ENCODE peak calls at places on chromosomes 12 and 14, in ten cellular contexts. One of them, this sample, is unnamed.

GRCh38 chr14:24145700-24146621 is at the start of gene PSME2:
- DNase-seq in psoas muscle: no peak
- DNase-seq in uterus: no peak
- DNase-seq in pancreas: no peak
- DNase-seq in left ventricle myocardium inferior: no peak
- DNase-seq in lower lobe of right lung: no peak
- DNase-seq in stomach: no peak
- DNase-seq in colonic mucosa: no peak
- DNase-seq in transverse colon: no peak
- DNase-seq in AG04450: peak
- DNase-seq in this sample: no peak

GRCh38 chr12:89829434-89829975 is 120.9 kb upstream of the ATP2B1 start:
- DNase-seq in transverse colon: no peak
- DNase-seq in left ventricle myocardium inferior: no peak
- DNase-seq in stomach: no peak
- DNase-seq in lower lobe of right lung: no peak
- DNase-seq in pancreas: no peak
- DNase-seq in colonic mucosa: no peak
- DNase-seq in uterus: no peak
- DNase-seq in psoas muscle: no peak
- DNase-seq in AG04450: no peak
- DNase-seq in this sample: no peak

GRCh38 chr12:76669981-76670380 is 93.9 kb upstream of the ZDHHC17 start:
- DNase-seq in stomach: no peak
- DNase-seq in pancreas: no peak
- DNase-seq in transverse colon: no peak
- DNase-seq in lower lobe of right lung: no peak
- DNase-seq in colonic mucosa: no peak
- DNase-seq in left ventricle myocardium inferior: no peak
- DNase-seq in AG04450: no peak
- DNase-seq in uterus: no peak
- DNase-seq in psoas muscle: no peak
- DNase-seq in this sample: no peak

GRCh38 chr14:68840454-68840853 is 47.6 kb upstream of the ZFP36L1 start:
- DNase-seq in left ventricle myocardium inferior: no peak
- DNase-seq in pancreas: no peak
- DNase-seq in colonic mucosa: no peak
- DNase-seq in AG04450: no peak
- DNase-seq in transverse colon: no peak
- DNase-seq in uterus: no peak
- DNase-seq in stomach: no peak
- DNase-seq in lower lobe of right lung: no peak
- DNase-seq in psoas muscle: no peak
- DNase-seq in this sample: no peak

GRCh38 chr14:76977793-76978730 is 50.4 kb downstream of the IRF2BPL start:
- DNase-seq in left ventricle myocardium inferior: peak
- DNase-seq in AG04450: peak
- DNase-seq in colonic mucosa: no peak
- DNase-seq in psoas muscle: peak
- DNase-seq in lower lobe of right lung: peak
- DNase-seq in stomach: peak
- DNase-seq in transverse colon: peak
- DNase-seq in pancreas: no peak
- DNase-seq in uterus: peak
- DNase-seq in this sample: peak

GRCh38 chr14:60003991-60004390 is 84.0 kb downstream of the LRRC9 start:
- DNase-seq in psoas muscle: no peak
- DNase-seq in pancreas: no peak
- DNase-seq in left ventricle myocardium inferior: no peak
- DNase-seq in AG04450: no peak
- DNase-seq in transverse colon: no peak
- DNase-seq in colonic mucosa: no peak
- DNase-seq in uterus: no peak
- DNase-seq in stomach: no peak
- DNase-seq in lower lobe of right lung: no peak
- DNase-seq in this sample: no peak

GRCh38 chr12:2323538-2324261 is 270.9 kb downstream of the CACNA1C start:
- DNase-seq in pancreas: no peak
- DNase-seq in psoas muscle: no peak
- DNase-seq in transverse colon: no peak
- DNase-seq in uterus: no peak
- DNase-seq in lower lobe of right lung: no peak
- DNase-seq in AG04450: no peak
- DNase-seq in colonic mucosa: no peak
- DNase-seq in stomach: no peak
- DNase-seq in left ventricle myocardium inferior: no peak
- DNase-seq in this sample: no peak

GRCh38 chr14:78401866-78402265 is 231.7 kb downstream of the NRXN3 start:
- DNase-seq in left ventricle myocardium inferior: no peak
- DNase-seq in colonic mucosa: no peak
- DNase-seq in lower lobe of right lung: no peak
- DNase-seq in psoas muscle: no peak
- DNase-seq in AG04450: no peak
- DNase-seq in uterus: no peak
- DNase-seq in stomach: no peak
- DNase-seq in pancreas: no peak
- DNase-seq in transverse colon: no peak
- DNase-seq in this sample: no peak

GRCh38 chr12:33988888-33989287 is 33.4 kb upstream of the ALG10 start:
- DNase-seq in lower lobe of right lung: no peak
- DNase-seq in AG04450: no peak
- DNase-seq in transverse colon: no peak
- DNase-seq in colonic mucosa: no peak
- DNase-seq in psoas muscle: no peak
- DNase-seq in uterus: no peak
- DNase-seq in pancreas: no peak
- DNase-seq in stomach: no peak
- DNase-seq in left ventricle myocardium inferior: no peak
- DNase-seq in this sample: no peak

GRCh38 chr12:54404061-54405004 is 14.7 kb downstream of the ITGA5 start:
- DNase-seq in lower lobe of right lung: no peak
- DNase-seq in uterus: peak
- DNase-seq in colonic mucosa: no peak
- DNase-seq in stomach: peak
- DNase-seq in AG04450: no peak
- DNase-seq in left ventricle myocardium inferior: no peak
- DNase-seq in psoas muscle: peak
- DNase-seq in transverse colon: peak
- DNase-seq in pancreas: peak
- DNase-seq in this sample: no peak

GRCh38 chr12:126898562-126898961 is 1368.4 kb upstream of the TMEM132C start:
- DNase-seq in lower lobe of right lung: no peak
- DNase-seq in stomach: no peak
- DNase-seq in colonic mucosa: no peak
- DNase-seq in pancreas: no peak
- DNase-seq in psoas muscle: no peak
- DNase-seq in transverse colon: no peak
- DNase-seq in uterus: no peak
- DNase-seq in AG04450: no peak
- DNase-seq in left ventricle myocardium inferior: no peak
- DNase-seq in this sample: no peak

GRCh38 chr12:122959566-122960192 is 6.6 kb downstream of the ABCB9 start:
- DNase-seq in uterus: no peak
- DNase-seq in pancreas: no peak
- DNase-seq in transverse colon: no peak
- DNase-seq in stomach: no peak
- DNase-seq in psoas muscle: no peak
- DNase-seq in left ventricle myocardium inferior: no peak
- DNase-seq in colonic mucosa: no peak
- DNase-seq in lower lobe of right lung: no peak
- DNase-seq in AG04450: no peak
- DNase-seq in this sample: no peak

GRCh38 chr12:124767075-124767821 is 96.4 kb downstream of the SCARB1 start:
- DNase-seq in uterus: peak
- DNase-seq in transverse colon: peak
- DNase-seq in psoas muscle: peak
- DNase-seq in lower lobe of right lung: peak
- DNase-seq in stomach: peak
- DNase-seq in pancreas: peak
- DNase-seq in AG04450: no peak
- DNase-seq in left ventricle myocardium inferior: peak
- DNase-seq in colonic mucosa: peak
- DNase-seq in this sample: no peak

GRCh38 chr12:13046914-13047472 is 2.8 kb downstream of the FAM234B start:
- DNase-seq in stomach: no peak
- DNase-seq in pancreas: no peak
- DNase-seq in psoas muscle: no peak
- DNase-seq in lower lobe of right lung: no peak
- DNase-seq in left ventricle myocardium inferior: no peak
- DNase-seq in colonic mucosa: no peak
- DNase-seq in uterus: no peak
- DNase-seq in transverse colon: no peak
- DNase-seq in AG04450: no peak
- DNase-seq in this sample: no peak

GRCh38 chr12:13044859-13045384 is 741 bp downstream of the FAM234B start:
- DNase-seq in lower lobe of right lung: no peak
- DNase-seq in stomach: no peak
- DNase-seq in psoas muscle: no peak
- DNase-seq in uterus: no peak
- DNase-seq in AG04450: no peak
- DNase-seq in left ventricle myocardium inferior: no peak
- DNase-seq in transverse colon: no peak
- DNase-seq in pancreas: no peak
- DNase-seq in colonic mucosa: no peak
- DNase-seq in this sample: no peak

GRCh38 chr12:13042666-13043230 is 1.4 kb upstream of the FAM234B start:
- DNase-seq in pancreas: no peak
- DNase-seq in transverse colon: no peak
- DNase-seq in left ventricle myocardium inferior: no peak
- DNase-seq in AG04450: no peak
- DNase-seq in psoas muscle: no peak
- DNase-seq in colonic mucosa: no peak
- DNase-seq in uterus: no peak
- DNase-seq in lower lobe of right lung: no peak
- DNase-seq in stomach: no peak
- DNase-seq in this sample: no peak

GRCh38 chr12:13045816-13046215 is 1.6 kb downstream of the FAM234B start:
- DNase-seq in lower lobe of right lung: no peak
- DNase-seq in uterus: no peak
- DNase-seq in transverse colon: no peak
- DNase-seq in colonic mucosa: no peak
- DNase-seq in pancreas: no peak
- DNase-seq in psoas muscle: no peak
- DNase-seq in stomach: no peak
- DNase-seq in left ventricle myocardium inferior: no peak
- DNase-seq in AG04450: no peak
- DNase-seq in this sample: no peak

GRCh38 chr12:13044002-13044858 is at the start of gene FAM234B:
- DNase-seq in transverse colon: peak
- DNase-seq in pancreas: peak
- DNase-seq in stomach: peak
- DNase-seq in colonic mucosa: peak
- DNase-seq in AG04450: no peak
- DNase-seq in psoas muscle: peak
- DNase-seq in uterus: peak
- DNase-seq in lower lobe of right lung: peak
- DNase-seq in left ventricle myocardium inferior: peak
- DNase-seq in this sample: no peak
- TF ChIP-seq CTCF in transverse colon: no peak
- TF ChIP-seq CTCF in pancreas: no peak
- TF ChIP-seq CTCF in stomach: no peak
- TF ChIP-seq CTCF in colonic mucosa: no peak
- TF ChIP-seq CTCF in AG04450: peak
- TF ChIP-seq CTCF in psoas muscle: peak
- TF ChIP-seq CTCF in uterus: peak
- TF ChIP-seq CTCF in lower lobe of right lung: peak
- TF ChIP-seq CTCF in left ventricle myocardium inferior: peak
- TF ChIP-seq CTCF in this sample: peak

GRCh38 chr12:27253347-27253746 is 9.3 kb downstream of the STK38L start:
- DNase-seq in AG04450: no peak
- DNase-seq in psoas muscle: no peak
- DNase-seq in pancreas: no peak
- DNase-seq in lower lobe of right lung: no peak
- DNase-seq in transverse colon: no peak
- DNase-seq in colonic mucosa: no peak
- DNase-seq in uterus: no peak
- DNase-seq in stomach: no peak
- DNase-seq in left ventricle myocardium inferior: no peak
- DNase-seq in this sample: no peak
- H3K4me3 ChIP-seq in AG04450: no peak
- H3K4me3 ChIP-seq in psoas muscle: no peak
- H3K4me3 ChIP-seq in pancreas: no peak
- H3K4me3 ChIP-seq in lower lobe of right lung: no peak
- H3K4me3 ChIP-seq in transverse colon: no peak
- H3K4me3 ChIP-seq in colonic mucosa: no peak
- H3K4me3 ChIP-seq in uterus: no peak
- H3K4me3 ChIP-seq in stomach: no peak
- H3K4me3 ChIP-seq in left ventricle myocardium inferior: no peak
- H3K4me3 ChIP-seq in this sample: no peak

GRCh38 chr12:55955800-55956508 is 9.9 kb downstream of the PMEL start:
- DNase-seq in transverse colon: peak
- DNase-seq in colonic mucosa: no peak
- DNase-seq in AG04450: no peak
- DNase-seq in psoas muscle: no peak
- DNase-seq in left ventricle myocardium inferior: no peak
- DNase-seq in stomach: peak
- DNase-seq in uterus: no peak
- DNase-seq in pancreas: no peak
- DNase-seq in lower lobe of right lung: no peak
- DNase-seq in this sample: no peak
- TF ChIP-seq CTCF in transverse colon: peak
- TF ChIP-seq CTCF in colonic mucosa: peak
- TF ChIP-seq CTCF in AG04450: peak
- TF ChIP-seq CTCF in psoas muscle: peak
- TF ChIP-seq CTCF in left ventricle myocardium inferior: no peak
- TF ChIP-seq CTCF in stomach: no peak
- TF ChIP-seq CTCF in uterus: no peak
- TF ChIP-seq CTCF in pancreas: no peak
- TF ChIP-seq CTCF in lower lobe of right lung: no peak
- TF ChIP-seq CTCF in this sample: peak

GRCh38 chr12:95978351-95978750 is 17.8 kb downstream of the HAL start:
- DNase-seq in transverse colon: no peak
- DNase-seq in left ventricle myocardium inferior: no peak
- DNase-seq in pancreas: no peak
- DNase-seq in colonic mucosa: no peak
- DNase-seq in AG04450: no peak
- DNase-seq in psoas muscle: no peak
- DNase-seq in stomach: no peak
- DNase-seq in lower lobe of right lung: no peak
- DNase-seq in uterus: no peak
- DNase-seq in this sample: no peak

GRCh38 chr12:95978774-95979173 is 17.4 kb downstream of the HAL start:
- DNase-seq in transverse colon: no peak
- DNase-seq in uterus: no peak
- DNase-seq in AG04450: no peak
- DNase-seq in left ventricle myocardium inferior: no peak
- DNase-seq in pancreas: no peak
- DNase-seq in colonic mucosa: no peak
- DNase-seq in stomach: no peak
- DNase-seq in psoas muscle: no peak
- DNase-seq in lower lobe of right lung: no peak
- DNase-seq in this sample: no peak

GRCh38 chr12:95975491-95975890 is 20.7 kb downstream of the HAL start:
- DNase-seq in stomach: no peak
- DNase-seq in lower lobe of right lung: no peak
- DNase-seq in transverse colon: no peak
- DNase-seq in left ventricle myocardium inferior: no peak
- DNase-seq in psoas muscle: no peak
- DNase-seq in uterus: no peak
- DNase-seq in colonic mucosa: no peak
- DNase-seq in AG04450: no peak
- DNase-seq in pancreas: no peak
- DNase-seq in this sample: no peak

GRCh38 chr12:95976416-95976832 is 19.7 kb downstream of the HAL start:
- DNase-seq in uterus: no peak
- DNase-seq in pancreas: no peak
- DNase-seq in left ventricle myocardium inferior: no peak
- DNase-seq in psoas muscle: no peak
- DNase-seq in colonic mucosa: no peak
- DNase-seq in transverse colon: no peak
- DNase-seq in stomach: no peak
- DNase-seq in AG04450: no peak
- DNase-seq in lower lobe of right lung: no peak
- DNase-seq in this sample: no peak

GRCh38 chr12:95977764-95978305 is 18.3 kb downstream of the HAL start:
- DNase-seq in psoas muscle: no peak
- DNase-seq in pancreas: no peak
- DNase-seq in uterus: no peak
- DNase-seq in left ventricle myocardium inferior: no peak
- DNase-seq in stomach: no peak
- DNase-seq in transverse colon: no peak
- DNase-seq in AG04450: no peak
- DNase-seq in lower lobe of right lung: no peak
- DNase-seq in colonic mucosa: no peak
- DNase-seq in this sample: no peak
- H3K4me3 ChIP-seq in psoas muscle: no peak
- H3K4me3 ChIP-seq in pancreas: no peak
- H3K4me3 ChIP-seq in uterus: no peak
- H3K4me3 ChIP-seq in left ventricle myocardium inferior: no peak
- H3K4me3 ChIP-seq in stomach: no peak
- H3K4me3 ChIP-seq in transverse colon: no peak
- H3K4me3 ChIP-seq in AG04450: no peak
- H3K4me3 ChIP-seq in lower lobe of right lung: no peak
- H3K4me3 ChIP-seq in colonic mucosa: no peak
- H3K4me3 ChIP-seq in this sample: no peak

This sample was measured in AG04449.